ENCODE peak calls at places on chromosomes 3 and 15, in six cellular contexts. K is bronchial epithelial cell; B is caudate nucleus; I is CD4-positive, CD25-positive, alpha-beta regulatory T cell; Y is NCI-H2029; N is fibroblast of the aortic adventitia. L is an unnamed sample.

GRCh38 chr3:129829640-129830039 is 63.9 kb downstream of the TMCC1 start:
- DNase-seq in B (peak; percentile 55), N (peak; percentile 94), I (peak; percentile 61), Y (peak; percentile 2), K (peak; percentile 81), L (peak; percentile 97)

GRCh38 chr3:36244728-36245127 is 135.6 kb upstream of the STAC start:
- DNase-seq in Y (no peak), N (peak; percentile 7), I (no peak), K (peak; percentile 15), B (no peak), L (peak; percentile 58)

GRCh38 chr3:112979244-112979832 is 4.4 kb upstream of the CD200R1 start:
- DNase-seq in N (peak; percentile 71), I (peak; percentile 61), K (peak; percentile 37), B (no peak), Y (no peak), L (peak; percentile 34)

GRCh38 chr3:50124363-50125226 is 30.5 kb upstream of the SEMA3F start:
- DNase-seq in K (no peak), Y (no peak), N (no peak), I (no peak), B (no peak), L (peak; percentile 33)

GRCh38 chr3:194860725-194861124 is 175.0 kb downstream of the FAM43A start:
- DNase-seq in Y (peak; percentile 36), B (no peak), N (no peak), K (no peak), I (no peak), L (no peak)

GRCh38 chr3:154730221-154730620 is 300.2 kb upstream of the GPR149 start:
- DNase-seq in B (no peak), I (no peak), Y (peak; percentile 59), N (peak; percentile 9), K (peak; percentile 19), L (no peak)

GRCh38 chr3:123270818-123271217 is 69.1 kb downstream of the SEC22A start:
- DNase-seq in B (no peak), N (no peak), K (no peak), Y (no peak), I (no peak), L (no peak)

GRCh38 chr3:24853685-24854341 is 359.2 kb upstream of the THRB start:
- DNase-seq in K (no peak), Y (no peak), N (no peak), I (no peak), B (no peak), L (no peak)

GRCh38 chr3:194938845-194939531 is 253.3 kb downstream of the FAM43A start:
- DNase-seq in N (peak; percentile 36), K (no peak), Y (no peak), B (no peak), I (no peak), L (peak; percentile 21)

GRCh38 chr15:55279746-55280351 is 9.8 kb downstream of the RAB27A start:
- DNase-seq in B (no peak), Y (no peak), I (peak; percentile 67), N (peak; percentile 79), K (peak; percentile 80), L (peak; percentile 88)

GRCh38 chr3:72950801-72951200 is 45.8 kb upstream of the PPP4R2 start:
- DNase-seq in Y (no peak), K (no peak), B (peak; percentile 35), N (no peak), I (no peak), L (no peak)

L was measured in AG10803.